ENCODE peak calls at places on chromosomes 7 and 10, in six cellular contexts. One of them, this sample, is unnamed. For H3K9me3, the result is how much of the 10 kb centered on the place peaks cover.

GRCh38 chr10:95214793-95215192 is 20.8 kb downstream of the ACSM6 start:
- DNase-seq in GM12878: no peak
- DNase-seq in CD4-positive, alpha-beta T cell: no peak
- DNase-seq in heart left ventricle: no peak
- DNase-seq in CD4-positive, alpha-beta memory T cell: no peak
- DNase-seq in HCT116: no peak
- DNase-seq in this sample: peak

GRCh38 chr7:134480202-134480601 is 21.3 kb upstream of the AKR1B1 start:
- DNase-seq in HCT116: no peak
- DNase-seq in CD4-positive, alpha-beta memory T cell: no peak
- DNase-seq in heart left ventricle: no peak
- DNase-seq in GM12878: no peak
- DNase-seq in CD4-positive, alpha-beta T cell: no peak
- DNase-seq in this sample: no peak

GRCh38 chr7:114342431-114343181 is 72.0 kb upstream of the FOXP2 start:
- DNase-seq in HCT116: no peak
- DNase-seq in CD4-positive, alpha-beta memory T cell: no peak
- DNase-seq in CD4-positive, alpha-beta T cell: no peak
- DNase-seq in heart left ventricle: no peak
- DNase-seq in GM12878: no peak
- DNase-seq in this sample: no peak

GRCh38 chr7:11212816-11213215 is 239.1 kb downstream of the PHF14 start:
- DNase-seq in CD4-positive, alpha-beta T cell: no peak
- DNase-seq in CD4-positive, alpha-beta memory T cell: no peak
- DNase-seq in GM12878: no peak
- DNase-seq in HCT116: no peak
- DNase-seq in heart left ventricle: no peak
- DNase-seq in this sample: no peak

GRCh38 chr10:95384011-95384704 is 93.4 kb upstream of the PDLIM1 start:
- DNase-seq in CD4-positive, alpha-beta memory T cell: no peak
- DNase-seq in CD4-positive, alpha-beta T cell: no peak
- DNase-seq in GM12878: no peak
- DNase-seq in HCT116: no peak
- DNase-seq in heart left ventricle: no peak
- DNase-seq in this sample: no peak

GRCh38 chr10:76298329-76298728 is 866.9 kb downstream of the LRMDA start:
- DNase-seq in heart left ventricle: no peak
- DNase-seq in CD4-positive, alpha-beta memory T cell: no peak
- DNase-seq in CD4-positive, alpha-beta T cell: no peak
- DNase-seq in HCT116: no peak
- DNase-seq in GM12878: no peak
- DNase-seq in this sample: no peak

GRCh38 chr10:23742368-23742767 is 303.5 kb downstream of the OTUD1 start:
- DNase-seq in CD4-positive, alpha-beta memory T cell: no peak
- DNase-seq in GM12878: peak
- DNase-seq in heart left ventricle: no peak
- DNase-seq in CD4-positive, alpha-beta T cell: no peak
- DNase-seq in HCT116: no peak
- DNase-seq in this sample: no peak

GRCh38 chr10:129506101-129506797 is 39.2 kb downstream of the MGMT start:
- DNase-seq in HCT116: no peak
- DNase-seq in heart left ventricle: no peak
- DNase-seq in GM12878: no peak
- DNase-seq in CD4-positive, alpha-beta T cell: no peak
- DNase-seq in CD4-positive, alpha-beta memory T cell: no peak
- DNase-seq in this sample: no peak

GRCh38 chr7:15461576-15461975 is 100.2 kb downstream of the AGMO start:
- DNase-seq in HCT116: no peak
- DNase-seq in heart left ventricle: no peak
- DNase-seq in CD4-positive, alpha-beta memory T cell: no peak
- DNase-seq in CD4-positive, alpha-beta T cell: no peak
- DNase-seq in GM12878: no peak
- DNase-seq in this sample: no peak

GRCh38 chr7:26153823-26154783 is 2.1 kb downstream of the NFE2L3 start:
- DNase-seq in CD4-positive, alpha-beta T cell: no peak
- DNase-seq in heart left ventricle: no peak
- DNase-seq in HCT116: no peak
- DNase-seq in GM12878: no peak
- DNase-seq in CD4-positive, alpha-beta memory T cell: peak
- DNase-seq in this sample: no peak

GRCh38 chr7:158023157-158023556 is 564.5 kb downstream of the PTPRN2 start:
- DNase-seq in CD4-positive, alpha-beta T cell: no peak
- DNase-seq in heart left ventricle: no peak
- DNase-seq in HCT116: no peak
- DNase-seq in GM12878: no peak
- DNase-seq in CD4-positive, alpha-beta memory T cell: no peak
- DNase-seq in this sample: no peak

GRCh38 chr7:158019726-158020705 is 567.6 kb downstream of the PTPRN2 start:
- DNase-seq in GM12878: no peak
- DNase-seq in heart left ventricle: peak
- DNase-seq in HCT116: no peak
- DNase-seq in CD4-positive, alpha-beta T cell: no peak
- DNase-seq in CD4-positive, alpha-beta memory T cell: no peak
- DNase-seq in this sample: no peak

GRCh38 chr7:158020706-158021095 is 566.9 kb downstream of the PTPRN2 start:
- DNase-seq in heart left ventricle: no peak
- DNase-seq in CD4-positive, alpha-beta T cell: no peak
- DNase-seq in GM12878: no peak
- DNase-seq in CD4-positive, alpha-beta memory T cell: no peak
- DNase-seq in HCT116: no peak
- DNase-seq in this sample: no peak

GRCh38 chr7:158022601-158023000 is 565.0 kb downstream of the PTPRN2 start:
- DNase-seq in CD4-positive, alpha-beta T cell: no peak
- DNase-seq in HCT116: no peak
- DNase-seq in CD4-positive, alpha-beta memory T cell: no peak
- DNase-seq in heart left ventricle: no peak
- DNase-seq in GM12878: no peak
- DNase-seq in this sample: no peak

DNA sequence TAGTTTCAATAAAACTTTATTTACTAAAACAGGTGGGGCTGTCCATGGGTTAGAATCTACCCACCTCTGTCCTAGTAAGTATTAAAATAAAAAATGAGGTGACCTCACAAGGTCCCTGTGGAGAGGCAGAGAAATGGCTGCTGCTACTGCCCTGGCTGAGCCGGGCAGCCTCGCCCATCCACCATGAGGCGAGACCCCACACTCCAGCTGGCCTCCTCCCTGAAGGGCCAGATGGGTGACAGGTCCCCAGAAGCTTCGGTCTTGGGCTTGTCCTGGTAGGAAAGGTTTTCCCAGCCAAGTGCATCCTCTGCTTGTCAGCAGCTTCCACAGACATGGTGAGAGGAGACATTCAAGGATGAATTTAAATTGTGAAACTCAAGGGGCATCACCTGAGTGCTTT is 565.8 kb downstream of the PTPRN2 start:
- DNase-seq in CD4-positive, alpha-beta memory T cell: no peak
- DNase-seq in CD4-positive, alpha-beta T cell: no peak
- DNase-seq in HCT116: no peak
- DNase-seq in GM12878: no peak
- DNase-seq in heart left ventricle: no peak
- DNase-seq in this sample: no peak
- H3K9me3 ChIP-seq in CD4-positive, alpha-beta memory T cell: under half
- H3K9me3 ChIP-seq in CD4-positive, alpha-beta T cell: under half
- H3K9me3 ChIP-seq in HCT116: under half
- H3K9me3 ChIP-seq in GM12878: under half
- H3K9me3 ChIP-seq in heart left ventricle: under half
- H3K9me3 ChIP-seq in this sample: under half

GRCh38 chr7:34756691-34757090 is 98.7 kb downstream of the NPSR1 start:
- DNase-seq in HCT116: no peak
- DNase-seq in GM12878: no peak
- DNase-seq in heart left ventricle: no peak
- DNase-seq in CD4-positive, alpha-beta memory T cell: no peak
- DNase-seq in CD4-positive, alpha-beta T cell: no peak
- DNase-seq in this sample: no peak

GRCh38 chr7:34757570-34758110 is 99.6 kb downstream of the NPSR1 start:
- DNase-seq in CD4-positive, alpha-beta T cell: no peak
- DNase-seq in GM12878: no peak
- DNase-seq in HCT116: no peak
- DNase-seq in CD4-positive, alpha-beta memory T cell: no peak
- DNase-seq in heart left ventricle: no peak
- DNase-seq in this sample: no peak

GRCh38 chr7:34759477-34760125 is 101.6 kb downstream of the NPSR1 start:
- DNase-seq in CD4-positive, alpha-beta T cell: no peak
- DNase-seq in CD4-positive, alpha-beta memory T cell: peak
- DNase-seq in HCT116: peak
- DNase-seq in GM12878: no peak
- DNase-seq in heart left ventricle: no peak
- DNase-seq in this sample: no peak

GRCh38 chr7:34760271-34760670 is 102.3 kb downstream of the NPSR1 start:
- DNase-seq in CD4-positive, alpha-beta memory T cell: no peak
- DNase-seq in HCT116: no peak
- DNase-seq in CD4-positive, alpha-beta T cell: no peak
- DNase-seq in heart left ventricle: no peak
- DNase-seq in GM12878: no peak
- DNase-seq in this sample: no peak

GRCh38 chr7:34758111-34758601 is 100.1 kb downstream of the NPSR1 start:
- DNase-seq in heart left ventricle: no peak
- DNase-seq in CD4-positive, alpha-beta T cell: no peak
- DNase-seq in HCT116: no peak
- DNase-seq in CD4-positive, alpha-beta memory T cell: no peak
- DNase-seq in GM12878: no peak
- DNase-seq in this sample: no peak
- H3K27ac ChIP-seq in heart left ventricle: no peak
- H3K27ac ChIP-seq in CD4-positive, alpha-beta T cell: no peak
- H3K27ac ChIP-seq in HCT116: no peak
- H3K27ac ChIP-seq in CD4-positive, alpha-beta memory T cell: no peak
- H3K27ac ChIP-seq in GM12878: no peak
- H3K27ac ChIP-seq in this sample: no peak

GRCh38 chr10:92074126-92074887 is 150.7 kb downstream of the BTAF1 start:
- DNase-seq in CD4-positive, alpha-beta T cell: no peak
- DNase-seq in heart left ventricle: no peak
- DNase-seq in GM12878: no peak
- DNase-seq in HCT116: peak
- DNase-seq in CD4-positive, alpha-beta memory T cell: no peak
- DNase-seq in this sample: no peak
- H3K9me3 ChIP-seq in CD4-positive, alpha-beta T cell: under half
- H3K9me3 ChIP-seq in heart left ventricle: under half
- H3K9me3 ChIP-seq in GM12878: under half
- H3K9me3 ChIP-seq in HCT116: under half
- H3K9me3 ChIP-seq in CD4-positive, alpha-beta memory T cell: under half
- H3K9me3 ChIP-seq in this sample: under half

DNA sequence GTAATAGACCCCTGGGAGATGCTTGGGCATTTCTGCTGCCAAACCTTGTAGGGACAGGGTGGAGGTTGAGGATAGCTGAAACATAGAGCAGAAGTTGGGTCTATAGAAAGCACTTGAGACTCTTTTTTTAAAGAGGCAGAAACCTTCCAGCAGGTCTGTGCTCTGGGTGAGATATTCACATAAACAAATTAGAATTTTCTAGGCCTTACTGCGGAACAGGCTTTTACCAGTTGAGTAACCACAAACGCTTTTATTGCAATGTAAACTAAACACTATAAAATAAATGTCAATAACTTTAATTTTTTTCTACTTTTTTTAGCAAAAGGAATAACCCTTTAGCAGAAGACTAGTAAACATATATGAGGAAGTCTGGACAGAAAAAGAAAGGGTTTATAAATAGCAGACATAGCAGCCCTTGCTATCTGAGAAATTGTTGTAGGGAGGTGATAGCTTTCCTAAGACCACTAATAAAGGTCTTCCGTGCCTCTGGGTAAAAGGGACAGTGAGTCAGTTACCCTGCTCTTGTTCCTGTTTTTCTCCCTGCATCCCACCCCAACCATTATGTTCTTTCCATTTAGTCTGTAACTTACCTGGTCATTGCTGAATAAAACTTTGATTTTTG is 38.7 kb downstream of the CACNB2 start:
- DNase-seq in heart left ventricle: no peak
- DNase-seq in HCT116: no peak
- DNase-seq in CD4-positive, alpha-beta memory T cell: no peak
- DNase-seq in GM12878: no peak
- DNase-seq in CD4-positive, alpha-beta T cell: no peak
- DNase-seq in this sample: no peak
- H3K27ac ChIP-seq in heart left ventricle: peak
- H3K27ac ChIP-seq in HCT116: no peak
- H3K27ac ChIP-seq in CD4-positive, alpha-beta memory T cell: no peak
- H3K27ac ChIP-seq in GM12878: no peak
- H3K27ac ChIP-seq in CD4-positive, alpha-beta T cell: no peak
- H3K27ac ChIP-seq in this sample: no peak

This sample was measured in thyroid gland.